ENCODE peak calls at places on chromosomes 11 and 22, in five cellular contexts. S is hepatocyte, I is GM23338, A is SK-N-SH, U is neural progenitor cell. W is an unnamed sample. For H3K4me1, the result is how much of the 10 kb centered on the place peaks cover.

GRCh38 chr22:20433686-20434241 is 3.9 kb downstream of the SCARF2 start:
- DNase-seq in S (no peak), I (no peak), A (peak), U (no peak), W (no peak)

GRCh38 chr11:2388431-2389024 is 11.4 kb downstream of the CD81 start:
- DNase-seq in S (no peak), I (no peak), A (no peak), U (no peak), W (no peak)

GRCh38 chr11:8291421-8292350 is 28.0 kb upstream of the LMO1 start:
- DNase-seq in S (no peak), I (no peak), A (no peak), U (peak), W (no peak)

GRCh38 chr11:45110562-45110961 is 35.9 kb upstream of the PRDM11 start:
- DNase-seq in S (peak), I (peak), A (peak), U (peak), W (peak)

GRCh38 chr11:11844272-11844671 is 2.5 kb downstream of the USP47 start:
- DNase-seq in S (no peak), I (no peak), A (no peak), U (no peak), W (no peak)

GRCh38 chr11:27717377-27717776 is 17.1 kb upstream of the BDNF start:
- DNase-seq in S (no peak), I (peak), A (peak), U (no peak), W (no peak)

GRCh38 chr22:44570476-44571445 is 72.7 kb upstream of the RTL6 start:
- DNase-seq in S (no peak), I (no peak), A (no peak), U (no peak), W (no peak)

GRCh38 chr22:30859714-30860095 is 108.9 kb downstream of the MORC2 start:
- DNase-seq in S (peak), I (no peak), A (no peak), U (no peak), W (no peak)

GRCh38 chr11:131618203-131618602 is 247.8 kb downstream of the NTM start:
- DNase-seq in S (no peak), I (no peak), A (no peak), U (no peak), W (no peak)

GRCh38 chr11:75896843-75897419 is 81.9 kb downstream of the UVRAG start:
- DNase-seq in S (peak), I (peak), A (peak), U (peak), W (peak)

GRCh38 chr11:456533-456932 is 6.5 kb downstream of the PTDSS2 start:
- DNase-seq in S (no peak), I (no peak), A (no peak), U (no peak), W (no peak)

GRCh38 chr11:65588199-65589054 is 7.2 kb downstream of the KCNK7 start:
- DNase-seq in S (peak), I (peak), A (peak), U (peak), W (peak)

GRCh38 chr22:31829505-31829904 is 75.7 kb downstream of the DEPDC5 start:
- DNase-seq in S (peak), I (no peak), A (peak), U (no peak), W (no peak)

GRCh38 chr11:46953093-46953492 is 16.5 kb downstream of the CSTPP1 start:
- DNase-seq in S (no peak), I (no peak), A (no peak), U (no peak), W (no peak)

GRCh38 chr22:32590556-32590955 is 115.9 kb downstream of the FBXO7 start:
- DNase-seq in S (no peak), I (no peak), A (no peak), U (no peak), W (no peak)

GRCh38 chr11:133065847-133066485 is 466.3 kb downstream of the OPCML start:
- DNase-seq in S (no peak), I (no peak), A (no peak), U (no peak), W (no peak)

GRCh38 chr11:47768090-47768620 is 1.0 kb upstream of the FNBP4 start:
- DNase-seq in S (peak), I (peak), A (peak), U (peak), W (peak)

GRCh38 chr11:62489204-62489603 is 57.4 kb downstream of the AHNAK start:
- DNase-seq in S (no peak), I (no peak), A (no peak), U (no peak), W (no peak)

GRCh38 chr11:125070699-125071254 is 7.7 kb downstream of the SLC37A2 start:
- DNase-seq in S (peak), I (no peak), A (no peak), U (no peak), W (peak)
- TF ChIP-seq EZH2phosphoT487 in S (no peak), I (no peak), A (no peak), U (no peak), W (no peak)

GRCh38 chr22:41367039-41367679 is 14.6 kb upstream of the TEF start:
- DNase-seq in S (peak), I (peak), A (peak), U (peak), W (no peak)
- TF ChIP-seq CTCF in S (peak), I (peak), A (peak), U (no peak), W (no peak)

GRCh38 chr11:34067383-34068065 is 16.0 kb downstream of the CAPRIN1 start:
- DNase-seq in S (no peak), I (no peak), A (no peak), U (no peak), W (no peak)
- H3K4me1 ChIP-seq in S (under half), I (under half), A (half or more), U (under half), W (under half)

GRCh38 chr22:49077586-49077985 is 750.1 kb downstream of the BRD1 start:
- DNase-seq in S (no peak), I (no peak), A (no peak), U (no peak), W (no peak)
- TF ChIP-seq EZH2phosphoT487 in S (no peak), I (no peak), A (no peak), U (no peak), W (no peak)

DNA sequence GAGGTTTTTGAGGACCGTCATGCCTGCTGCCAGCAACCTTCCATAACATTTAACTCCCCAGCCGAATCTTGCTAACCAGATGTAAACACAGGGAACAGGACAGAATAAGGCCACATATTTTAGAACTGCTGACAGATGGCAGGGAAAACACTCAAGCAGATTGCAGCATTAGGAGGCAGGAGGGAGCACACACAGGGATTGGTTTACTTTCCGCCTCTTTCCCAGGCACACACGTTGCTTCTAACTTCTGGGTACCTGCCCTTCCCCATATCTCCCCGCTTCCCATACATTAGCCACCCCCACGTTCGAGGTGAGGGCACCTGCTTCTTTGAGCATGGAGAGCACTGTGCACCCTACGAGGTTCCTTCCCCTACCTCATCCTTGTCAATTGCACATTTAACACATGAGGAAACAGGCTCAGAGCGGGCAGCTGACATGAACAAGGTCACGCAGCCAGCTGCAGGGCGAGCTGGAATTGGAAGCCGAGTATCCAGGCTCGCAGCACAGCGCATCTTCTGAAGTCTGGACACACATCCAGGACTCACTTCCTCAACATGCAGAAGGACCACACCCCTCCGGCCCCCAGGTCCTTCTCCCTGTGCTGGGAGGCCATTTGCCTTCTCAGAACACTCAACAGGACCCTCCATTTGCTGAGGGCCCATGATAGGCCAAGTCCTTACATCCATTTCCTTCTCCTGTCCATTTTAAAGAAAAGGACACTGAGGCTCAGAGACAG is 18.7 kb downstream of the ASPHD2 start:
- DNase-seq in S (no peak), I (no peak), A (no peak), U (no peak), W (no peak)
- TF ChIP-seq CTCF in S (no peak), I (no peak), A (no peak), U (no peak), W (no peak)

W was measured in MM.1S.